ENCODE peak calls at places on chromosomes 11 and 22, in six cellular contexts. Z is endothelial cell, Q is neural crest cell, O is heart right ventricle, A is endodermal cell, N is sigmoid colon. U is an unnamed sample.

GRCh38 chr11:80980221-80980620 is 1539.4 kb upstream of the TENM4 start:
- DNase-seq in Z (no peak), Q (no peak), O (no peak), A (no peak), N (no peak), U (no peak)

GRCh38 chr22:32020117-32020516 is 22.9 kb upstream of the SLC5A1 start:
- DNase-seq in Z (no peak), Q (no peak), O (no peak), A (no peak), N (no peak), U (no peak)

GRCh38 chr22:22080270-22080669 is 97.7 kb upstream of the TOP3B start:
- DNase-seq in Z (no peak), Q (no peak), O (no peak), A (no peak), N (no peak), U (no peak)

GRCh38 chr11:86632499-86633269 is 39.7 kb downstream of the ME3 start:
- DNase-seq in Z (peak; percentile 33), Q (no peak), O (no peak), A (peak; percentile 89), N (peak; percentile 66), U (no peak)

GRCh38 chr11:450809-451451 is 851 bp downstream of the PTDSS2 start:
- DNase-seq in Z (peak; percentile 63), Q (peak; percentile 47), O (peak; percentile 42), A (peak; percentile 87), N (peak; percentile 83), U (peak; percentile 77)

GRCh38 chr11:1292018-1292643 is 17.3 kb downstream of the TOLLIP start:
- DNase-seq in Z (no peak), Q (no peak), O (no peak), A (no peak), N (no peak), U (no peak)

GRCh38 chr11:130907229-130907628 is 9.1 kb downstream of the SNX19 start:
- DNase-seq in Z (no peak), Q (no peak), O (no peak), A (no peak), N (no peak), U (no peak)

GRCh38 chr22:27207907-27208306 is 550.5 kb downstream of the MIAT start:
- DNase-seq in Z (no peak), Q (no peak), O (no peak), A (no peak), N (no peak), U (peak; percentile 40)

GRCh38 chr11:90363739-90364138 is 140.9 kb upstream of the CHORDC1 start:
- DNase-seq in Z (no peak), Q (no peak), O (no peak), A (no peak), N (no peak), U (no peak)

GRCh38 chr22:44702479-44703219 is 645 bp downstream of the PRR5 start:
- DNase-seq in Z (peak; percentile 37), Q (peak; percentile 18), O (no peak), A (peak; percentile 83), N (no peak), U (peak; percentile 40)

GRCh38 chr22:32571764-32572163 is 97.2 kb downstream of the FBXO7 start:
- DNase-seq in Z (no peak), Q (no peak), O (no peak), A (no peak), N (peak; percentile 30), U (no peak)

GRCh38 chr11:64204464-64204989 is 2.0 kb upstream of the FERMT3 start:
- DNase-seq in Z (peak; percentile 64), Q (peak; percentile 49), O (peak; percentile 85), A (peak; percentile 92), N (peak; percentile 94), U (peak; percentile 74)

GRCh38 chr11:99934008-99934407 is 753.1 kb upstream of the ARHGAP42 start:
- DNase-seq in Z (no peak), Q (no peak), O (no peak), A (no peak), N (no peak), U (no peak)

GRCh38 chr11:57387284-57388030 is 3.0 kb downstream of the PRG2 start:
- DNase-seq in Z (no peak), Q (no peak), O (peak; percentile 42), A (no peak), N (no peak), U (no peak)
- TF ChIP-seq CTCF in Z (no peak), Q (no peak), O (no peak), A (no peak), N (no peak), U (no peak)

GRCh38 chr11:44329472-44330230 is 19.7 kb upstream of the ALX4 start:
- DNase-seq in Z (no peak), Q (no peak), O (no peak), A (no peak), N (no peak), U (no peak)

GRCh38 chr11:44326615-44327475 is 16.9 kb upstream of the ALX4 start:
- DNase-seq in Z (no peak), Q (no peak), O (no peak), A (no peak), N (no peak), U (no peak)

GRCh38 chr11:44325698-44326097 is 15.8 kb upstream of the ALX4 start:
- DNase-seq in Z (no peak), Q (no peak), O (no peak), A (no peak), N (no peak), U (no peak)

GRCh38 chr11:44324787-44325525 is 15.0 kb upstream of the ALX4 start:
- DNase-seq in Z (no peak), Q (no peak), O (no peak), A (no peak), N (no peak), U (no peak)

GRCh38 chr11:44327730-44328691 is 18.1 kb upstream of the ALX4 start:
- DNase-seq in Z (no peak), Q (no peak), O (no peak), A (no peak), N (no peak), U (no peak)
- TF ChIP-seq CTCF in Z (no peak), Q (no peak), O (no peak), A (peak; percentile 31), N (no peak), U (no peak)

GRCh38 chr11:13152736-13153541 is 124.7 kb upstream of the BMAL1 start:
- DNase-seq in Z (no peak), Q (no peak), O (no peak), A (no peak), N (no peak), U (no peak)
- TF ChIP-seq CTCF in Z (no peak), Q (peak; percentile 66), O (peak; percentile 10), A (peak; percentile 73), N (no peak), U (no peak)

GRCh38 chr11:72013765-72014711 is 15.3 kb downstream of the IL18BP start:
- DNase-seq in Z (no peak), Q (no peak), O (no peak), A (no peak), N (no peak), U (no peak)
- TF ChIP-seq CTCF in Z (no peak), Q (no peak), O (no peak), A (no peak), N (no peak), U (no peak)

GRCh38 chr11:83523676-83524075 is 237.5 kb upstream of the CCDC90B start:
- DNase-seq in Z (no peak), Q (no peak), O (no peak), A (no peak), N (no peak), U (no peak)

GRCh38 chr11:83520849-83521248 is 234.7 kb upstream of the CCDC90B start:
- DNase-seq in Z (no peak), Q (no peak), O (no peak), A (no peak), N (no peak), U (no peak)

GRCh38 chr11:83521647-83522596 is 235.8 kb upstream of the CCDC90B start:
- DNase-seq in Z (peak; percentile 7), Q (no peak), O (no peak), A (peak; percentile 70), N (no peak), U (no peak)
- TF ChIP-seq CTCF in Z (no peak), Q (peak; percentile 27), O (no peak), A (peak; percentile 65), N (no peak), U (no peak)

U was measured in glutamatergic neuron.